ENCODE peak calls at places on chromosomes 2 and 18, in eight cellular contexts. H is NB4, B is prostate gland, L is GM12878, Q is uterus, Z is heart left ventricle, I is adrenal gland, N is endothelial cell of umbilical vein. C is an unnamed sample.

GRCh38 chr2:11051280-11051679 is 104.0 kb upstream of the SLC66A3 start:
- DNase-seq in Q (no peak), L (no peak), I (no peak), Z (no peak), N (no peak), B (no peak), H (no peak), C (no peak)

GRCh38 chr18:50981381-50981780 is 13.5 kb downstream of the ELAC1 start:
- DNase-seq in B (no peak), I (no peak), L (no peak), Z (no peak), N (no peak), Q (no peak), H (no peak), C (no peak)

GRCh38 chr18:79047556-79048244 is 21.5 kb upstream of the ATP9B start:
- DNase-seq in Q (no peak), B (no peak), I (peak; percentile 64), L (no peak), H (peak; percentile 35), N (no peak), Z (no peak), C (peak; percentile 6)

GRCh38 chr2:24825883-24826800 is 32.9 kb downstream of the CENPO start:
- DNase-seq in Z (no peak), H (no peak), B (no peak), N (peak; percentile 54), L (no peak), Q (no peak), I (peak; percentile 18), C (no peak)

GRCh38 chr2:3571284-3571683 is 3.8 kb upstream of the RPS7 start:
- DNase-seq in I (no peak), B (no peak), N (no peak), Q (no peak), H (no peak), Z (no peak), L (no peak), C (peak; percentile 60)

GRCh38 chr18:57150828-57151227 is 3.9 kb downstream of the BOD1L2 start:
- DNase-seq in L (no peak), Z (no peak), N (no peak), I (no peak), B (no peak), Q (no peak), H (no peak), C (no peak)

GRCh38 chr18:48036641-48037421 is 106.4 kb upstream of the SMAD2 start:
- DNase-seq in H (no peak), N (no peak), B (no peak), Z (no peak), Q (peak; percentile 12), I (peak; percentile 35), L (no peak), C (no peak)

GRCh38 chr2:142286618-142287017 is 155.8 kb upstream of the LRP1B start:
- DNase-seq in I (no peak), Z (no peak), H (peak; percentile 42), Q (no peak), L (no peak), N (no peak), B (no peak), C (no peak)

GRCh38 chr2:57882895-57883515 is 163.6 kb upstream of the VRK2 start:
- DNase-seq in L (no peak), I (no peak), H (no peak), B (no peak), Z (no peak), Q (no peak), N (no peak), C (no peak)

GRCh38 chr2:81195017-81195773 is 890.6 kb upstream of the LRRTM1 start:
- DNase-seq in H (peak; percentile 9), Q (no peak), Z (peak; percentile 44), L (no peak), I (no peak), B (no peak), N (no peak), C (no peak)

GRCh38 chr2:145283131-145283530 is 763.2 kb upstream of the ZEB2 start:
- DNase-seq in I (no peak), Q (no peak), Z (no peak), L (no peak), N (no peak), B (no peak), H (no peak), C (no peak)

GRCh38 chr2:235914756-235915155 is 253.4 kb downstream of the GBX2 start:
- DNase-seq in I (no peak), H (no peak), Q (no peak), N (no peak), L (no peak), Z (no peak), B (no peak), C (no peak)

GRCh38 chr2:33184026-33184425 is 237.3 kb downstream of the LTBP1 start:
- DNase-seq in B (no peak), L (no peak), I (no peak), H (no peak), Q (no peak), Z (no peak), N (no peak), C (no peak)

GRCh38 chr2:190875881-190876280 is 4.7 kb upstream of the GLS start:
- DNase-seq in I (no peak), L (no peak), B (no peak), H (no peak), Q (no peak), Z (no peak), N (no peak), C (no peak)

GRCh38 chr2:165950438-165950837 is 3.1 kb downstream of the TTC21B start:
- DNase-seq in Z (no peak), L (no peak), N (no peak), B (no peak), I (no peak), Q (no peak), H (no peak), C (no peak)

GRCh38 chr2:122328811-122329210 is 573.4 kb downstream of the TSN start:
- DNase-seq in Z (no peak), N (no peak), B (no peak), I (no peak), Q (no peak), L (no peak), H (no peak), C (no peak)

GRCh38 chr18:23235860-23236259 is 100.6 kb downstream of the CABLES1 start:
- DNase-seq in N (no peak), I (no peak), L (no peak), Q (no peak), Z (no peak), H (no peak), B (no peak), C (no peak)

GRCh38 chr2:189951791-189952535 is 110.6 kb downstream of the MSTN start:
- DNase-seq in B (no peak), N (peak; percentile 91), Z (no peak), I (no peak), H (no peak), Q (no peak), L (no peak), C (no peak)

GRCh38 chr2:174572556-174572955 is 25.0 kb downstream of the WIPF1 start:
- DNase-seq in L (no peak), H (no peak), Z (no peak), I (no peak), N (no peak), B (no peak), Q (no peak), C (no peak)

GRCh38 chr2:174563530-174564282 is 33.9 kb downstream of the WIPF1 start:
- DNase-seq in Q (no peak), I (no peak), N (no peak), B (no peak), Z (no peak), H (no peak), L (no peak), C (no peak)

GRCh38 chr2:174570325-174570958 is 27.2 kb downstream of the WIPF1 start:
- DNase-seq in Q (no peak), L (no peak), I (no peak), B (no peak), H (no peak), Z (no peak), N (no peak), C (no peak)

GRCh38 chr2:174571669-174572323 is 25.8 kb downstream of the WIPF1 start:
- DNase-seq in H (no peak), B (no peak), Q (no peak), Z (no peak), L (no peak), I (no peak), N (no peak), C (no peak)

GRCh38 chr2:174568425-174568824 is 29.2 kb downstream of the WIPF1 start:
- DNase-seq in I (no peak), Z (no peak), H (no peak), B (no peak), Q (no peak), N (no peak), L (no peak), C (no peak)
- TF ChIP-seq POLR2A in I (no peak), Z (no peak), H (no peak), B (no peak), Q (no peak), N (no peak), L (no peak), C (no peak)

DNA sequence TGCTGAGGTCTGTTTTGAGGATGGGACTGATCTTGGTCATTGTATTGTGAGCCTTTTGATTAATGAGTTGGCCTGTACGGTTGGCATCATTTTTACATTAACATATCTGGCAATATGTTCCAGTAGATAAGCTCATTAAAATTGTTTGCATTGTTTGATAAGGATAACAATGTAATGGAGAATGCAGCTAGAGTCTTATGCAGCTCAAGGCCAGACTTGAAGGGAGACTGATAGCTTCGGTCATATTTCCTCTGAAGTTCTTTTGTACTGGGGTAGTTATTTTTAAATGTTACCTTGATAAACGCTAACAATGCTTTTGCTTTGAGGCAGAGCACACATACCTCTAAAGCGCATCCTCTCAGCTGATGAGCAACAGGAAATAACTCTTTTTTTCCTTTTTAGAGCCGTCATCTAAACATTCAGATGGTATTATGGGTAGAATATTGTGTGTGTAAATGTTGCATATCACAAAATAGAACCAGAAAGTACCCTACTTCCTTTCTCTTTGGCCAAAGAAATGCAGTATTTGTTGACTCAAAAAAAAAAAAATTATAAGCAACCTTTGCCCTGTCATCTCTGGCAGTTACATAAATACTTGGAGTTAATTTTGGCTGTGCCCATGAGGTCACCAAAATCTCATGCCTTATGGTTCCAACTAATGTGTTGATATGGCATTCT is 1.3 kb downstream of the MAPRE2 start:
- DNase-seq in B (no peak), I (no peak), L (no peak), H (no peak), Q (no peak), Z (no peak), N (peak; percentile 87), C (no peak)
- TF ChIP-seq POLR2A in B (no peak), I (no peak), L (no peak), H (no peak), Q (no peak), Z (no peak), N (peak; percentile 50), C (no peak)

DNA sequence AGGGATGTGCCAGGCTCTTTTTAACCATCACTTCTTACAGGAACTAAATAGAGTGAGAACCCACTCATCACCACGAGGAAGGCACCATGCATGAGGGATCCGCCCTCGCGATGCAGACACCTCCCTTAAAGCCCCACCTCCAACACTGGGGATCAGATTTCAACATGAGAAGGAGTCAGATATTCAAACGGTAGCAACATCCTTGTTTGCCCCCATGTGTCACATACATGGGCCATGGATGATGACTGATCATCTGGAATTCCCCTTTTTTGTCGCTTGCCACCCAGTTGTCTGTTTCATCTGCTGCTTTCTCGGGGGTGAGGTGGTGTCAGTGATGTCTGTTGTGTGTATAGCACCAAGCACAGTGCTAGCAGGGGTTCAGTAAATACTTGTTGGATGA is 57.9 kb downstream of the NCK2 start:
- DNase-seq in L (peak; percentile 74), H (peak; percentile 70), B (no peak), N (no peak), Q (no peak), Z (no peak), I (no peak), C (no peak)
- TF ChIP-seq POLR2A in L (no peak), H (no peak), B (no peak), N (no peak), Q (no peak), Z (no peak), I (no peak), C (no peak)

GRCh38 chr2:74481961-74482800 is 617 bp downstream of the CCDC142 start:
- DNase-seq in L (no peak), N (no peak), I (no peak), H (peak; percentile 86), B (no peak), Z (peak; percentile 85), Q (no peak), C (no peak)
- TF ChIP-seq POLR2A in L (peak; percentile 65), N (no peak), I (no peak), H (no peak), B (no peak), Z (no peak), Q (no peak), C (no peak)